ENCODE peak calls at places on chromosomes 16 and 17, in nine cellular contexts. H is CD8-positive, alpha-beta memory T cell; A is mucosa of descending colon; G is naive thymus-derived CD4-positive, alpha-beta T cell; I is PC-3; O is A549; X is colonic mucosa; J is CD8-positive, alpha-beta T cell; V is fibroblast of lung. E is an unnamed sample.

GRCh38 chr17:48738803-48739526 is 10.4 kb upstream of the HOXB13 start:
- DNase-seq in H (no peak), A (no peak), G (no peak), I (peak), O (no peak), X (no peak), J (no peak), V (no peak), E (no peak)

GRCh38 chr16:83400234-83400633 is 407.5 kb upstream of the HSBP1 start:
- DNase-seq in H (no peak), A (no peak), G (no peak), I (no peak), O (no peak), X (no peak), J (no peak), V (no peak), E (no peak)

GRCh38 chr17:29378495-29378894 is 11.7 kb upstream of the TAOK1 start:
- DNase-seq in H (no peak), A (no peak), G (no peak), I (no peak), O (no peak), X (no peak), J (no peak), V (no peak), E (no peak)

GRCh38 chr16:53154513-53154912 is 99.7 kb downstream of the CHD9 start:
- DNase-seq in H (no peak), A (no peak), G (no peak), I (no peak), O (no peak), X (no peak), J (no peak), V (no peak), E (no peak)

GRCh38 chr17:7884581-7885356 is 3.8 kb upstream of the CHD3 start:
- DNase-seq in H (peak), A (peak), G (peak), I (no peak), O (no peak), X (no peak), J (peak), V (no peak), E (no peak)

GRCh38 chr16:74667215-74667765 is 613 bp upstream of the RFWD3 start:
- DNase-seq in H (peak), A (no peak), G (peak), I (no peak), O (no peak), X (peak), J (peak), V (peak), E (no peak)

GRCh38 chr17:17114592-17115225 is 72.5 kb downstream of the MPRIP start:
- DNase-seq in H (peak), A (peak), G (no peak), I (no peak), O (no peak), X (no peak), J (no peak), V (peak), E (no peak)

GRCh38 chr16:87924041-87924851 is 12.1 kb downstream of the CA5A start:
- DNase-seq in H (no peak), A (no peak), G (no peak), I (no peak), O (no peak), X (no peak), J (no peak), V (no peak), E (no peak)

GRCh38 chr17:41849251-41849990 is 11.8 kb downstream of the KLHL10 start:
- DNase-seq in H (no peak), A (no peak), G (no peak), I (no peak), O (no peak), X (no peak), J (no peak), V (no peak), E (no peak)

GRCh38 chr17:76725580-76726230 is 701 bp downstream of the JMJD6 start:
- DNase-seq in H (peak), A (peak), G (peak), I (peak), O (peak), X (peak), J (peak), V (no peak), E (no peak)

GRCh38 chr16:15653227-15653626 is 3.2 kb downstream of the NDE1 start:
- DNase-seq in H (no peak), A (no peak), G (no peak), I (peak), O (no peak), X (no peak), J (no peak), V (peak), E (no peak)

GRCh38 chr17:2191785-2192184 is 111.8 kb downstream of the SMG6 start:
- DNase-seq in H (no peak), A (no peak), G (no peak), I (no peak), O (no peak), X (no peak), J (no peak), V (no peak), E (no peak)

GRCh38 chr17:18965530-18966236 is 13.7 kb downstream of the SLC5A10 start:
- DNase-seq in H (no peak), A (no peak), G (no peak), I (no peak), O (no peak), X (no peak), J (no peak), V (no peak), E (no peak)

GRCh38 chr17:40463122-40463550 is 19.9 kb downstream of the IGFBP4 start:
- DNase-seq in H (no peak), A (no peak), G (no peak), I (no peak), O (no peak), X (no peak), J (no peak), V (no peak), E (no peak)

GRCh38 chr16:88905563-88905962 is 39.1 kb upstream of the PABPN1L start:
- DNase-seq in H (no peak), A (no peak), G (no peak), I (no peak), O (peak), X (no peak), J (no peak), V (no peak), E (no peak)

GRCh38 chr17:37816951-37817350 is 72.1 kb upstream of the HNF1B start:
- DNase-seq in H (no peak), A (no peak), G (no peak), I (no peak), O (no peak), X (no peak), J (no peak), V (no peak), E (no peak)

GRCh38 chr17:41625602-41626001 is 1.2 kb upstream of the KRT17 start:
- DNase-seq in H (peak), A (no peak), G (no peak), I (peak), O (no peak), X (no peak), J (no peak), V (peak), E (no peak)

GRCh38 chr17:14791221-14791620 is 473.9 kb downstream of the PMP22 start:
- DNase-seq in H (no peak), A (no peak), G (no peak), I (no peak), O (no peak), X (no peak), J (no peak), V (no peak), E (no peak)

GRCh38 chr17:45719335-45720071 is 64.6 kb upstream of the CRHR1 start:
- DNase-seq in H (no peak), A (no peak), G (no peak), I (peak), O (peak), X (no peak), J (no peak), V (peak), E (peak)

GRCh38 chr16:19393226-19394074 is 24.2 kb upstream of the TMC5 start:
- DNase-seq in H (no peak), A (no peak), G (no peak), I (peak), O (no peak), X (peak), J (no peak), V (peak), E (peak)
- H3K4me3 ChIP-seq in H (no peak), A (no peak), G (no peak), I (peak), O (peak), X (peak), J (no peak), V (no peak), E (no peak)

DNA sequence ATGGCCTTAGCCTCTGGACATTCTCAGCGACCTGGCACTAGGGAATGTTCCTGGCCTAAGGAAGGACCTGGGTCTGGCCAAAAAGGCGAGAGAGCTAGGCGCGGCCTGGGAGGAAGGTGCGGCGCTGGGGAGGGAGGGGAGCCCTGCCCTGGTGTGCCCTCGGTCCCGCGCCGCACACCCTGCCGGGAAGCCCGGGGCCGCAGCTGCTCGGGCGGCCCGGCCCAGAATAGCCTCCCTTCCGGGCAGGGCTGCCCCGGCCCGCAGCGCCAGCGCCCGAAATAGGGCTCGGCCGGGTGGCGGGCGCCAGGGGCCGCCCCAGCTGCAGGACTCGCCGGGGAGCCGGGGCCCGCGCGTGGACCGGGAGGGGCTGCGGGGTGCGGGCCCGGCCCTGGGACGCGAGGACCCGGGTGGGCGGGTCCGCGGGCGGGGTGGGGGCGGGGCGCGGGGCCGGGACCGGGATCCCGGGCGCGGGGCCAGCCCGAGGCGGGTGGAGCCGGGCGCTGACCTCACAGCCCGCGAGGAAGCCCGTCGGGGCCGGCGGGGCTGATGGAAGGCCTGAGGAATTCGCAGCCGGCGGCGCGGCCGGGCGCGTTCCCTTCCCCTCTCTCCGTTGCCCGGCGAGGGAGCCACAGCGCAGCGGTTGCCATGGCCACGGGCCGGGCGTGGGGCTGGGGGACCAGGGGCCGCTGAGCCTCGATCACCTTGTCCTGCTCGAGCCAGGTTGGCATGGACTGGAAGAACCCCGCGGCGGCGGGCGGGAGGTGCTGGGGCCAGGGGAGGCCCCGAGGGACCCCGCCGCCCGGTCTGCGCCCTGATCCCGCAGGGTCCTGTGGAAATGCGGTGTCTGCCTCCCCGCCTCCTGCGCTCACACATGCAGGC is 18.1 kb downstream of the SOCS3 start:
- DNase-seq in H (no peak), A (peak), G (no peak), I (peak), O (peak), X (peak), J (no peak), V (peak), E (no peak)
- H3K4me3 ChIP-seq in H (no peak), A (no peak), G (peak), I (peak), O (peak), X (peak), J (peak), V (peak), E (peak)

DNA sequence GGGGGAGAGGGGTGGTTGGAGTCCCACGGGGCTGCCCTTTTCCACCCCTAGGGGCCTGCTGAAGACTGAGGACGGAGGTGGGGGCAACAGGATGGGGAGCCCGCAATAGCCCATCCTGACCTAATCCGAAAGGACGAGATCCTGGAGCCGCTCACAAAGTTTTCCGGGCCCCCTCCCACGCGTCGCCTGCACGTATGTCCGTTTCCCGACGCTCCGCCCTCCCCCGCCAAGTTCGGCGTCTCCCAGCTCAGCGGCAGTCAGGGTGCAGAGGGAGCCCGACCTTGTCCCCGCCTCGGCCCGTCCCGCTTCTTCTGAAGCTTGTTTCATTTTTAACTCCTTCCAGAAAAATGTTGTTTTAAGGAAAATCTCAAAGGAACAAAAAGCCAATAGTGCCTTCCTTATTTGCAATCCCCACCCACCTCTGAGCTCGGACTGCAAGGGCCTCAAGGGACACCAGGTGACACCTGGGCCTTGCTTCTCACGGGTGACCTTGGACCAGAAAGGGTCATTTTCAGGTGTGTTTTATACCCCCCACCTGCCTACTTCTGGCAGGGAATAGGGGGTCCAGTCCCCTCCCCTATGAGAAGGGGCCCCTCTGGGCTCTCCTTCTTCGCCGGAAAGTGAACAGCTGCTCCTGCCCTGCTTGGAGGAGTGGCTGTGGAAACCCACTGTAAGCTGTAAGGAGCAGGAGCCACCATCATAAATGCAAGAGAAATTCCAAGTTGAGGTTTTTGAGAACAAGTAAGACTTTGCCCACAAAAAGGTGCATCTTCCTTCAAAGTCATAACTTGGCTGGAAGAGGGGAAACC is 3.4 kb upstream of the ZNF423 start:
- DNase-seq in H (no peak), A (peak), G (no peak), I (no peak), O (no peak), X (peak), J (no peak), V (peak), E (no peak)
- H3K4me3 ChIP-seq in H (no peak), A (no peak), G (no peak), I (no peak), O (peak), X (peak), J (peak), V (peak), E (peak)

DNA sequence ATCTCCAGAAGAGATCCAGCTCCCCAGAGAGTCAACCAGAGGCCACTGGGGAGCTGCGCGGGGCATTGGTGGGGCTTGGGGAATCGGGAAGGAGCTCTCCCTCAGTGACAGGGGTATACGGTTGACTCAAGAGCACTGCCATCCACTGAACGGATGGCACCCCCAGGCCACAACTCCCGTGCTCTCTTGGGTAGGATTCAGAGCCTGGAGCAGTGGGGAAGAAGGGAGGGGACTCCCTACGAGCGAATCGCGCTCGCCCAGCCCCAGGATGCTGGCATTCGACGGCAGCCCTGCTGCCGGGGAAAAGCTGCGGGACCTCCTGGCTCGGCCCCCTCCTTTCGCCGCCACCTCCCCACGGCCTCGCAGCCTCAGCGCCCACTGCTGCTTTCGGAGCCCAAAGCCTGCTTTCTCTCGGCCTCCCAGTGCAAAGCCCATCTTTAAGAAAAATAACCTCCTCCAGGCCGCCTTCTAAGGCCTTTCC is 532 bp upstream of the TPPP3 start:
- DNase-seq in H (no peak), A (no peak), G (no peak), I (no peak), O (no peak), X (no peak), J (no peak), V (no peak), E (no peak)
- H3K4me3 ChIP-seq in H (no peak), A (no peak), G (no peak), I (no peak), O (peak), X (peak), J (peak), V (no peak), E (peak)

GRCh38 chr17:39161967-39162366 is 4.0 kb downstream of the ARL5C start:
- DNase-seq in H (no peak), A (no peak), G (no peak), I (no peak), O (no peak), X (no peak), J (no peak), V (no peak), E (no peak)

GRCh38 chr17:39166437-39167335 is 725 bp upstream of the ARL5C start:
- DNase-seq in H (no peak), A (no peak), G (no peak), I (no peak), O (no peak), X (no peak), J (no peak), V (no peak), E (no peak)

GRCh38 chr17:39165178-39165843 is 650 bp downstream of the ARL5C start:
- DNase-seq in H (no peak), A (no peak), G (no peak), I (no peak), O (no peak), X (no peak), J (no peak), V (no peak), E (no peak)

GRCh38 chr17:39165844-39166349 is at the start of gene ARL5C:
- DNase-seq in H (no peak), A (no peak), G (no peak), I (no peak), O (no peak), X (no peak), J (no peak), V (no peak), E (no peak)

DNA sequence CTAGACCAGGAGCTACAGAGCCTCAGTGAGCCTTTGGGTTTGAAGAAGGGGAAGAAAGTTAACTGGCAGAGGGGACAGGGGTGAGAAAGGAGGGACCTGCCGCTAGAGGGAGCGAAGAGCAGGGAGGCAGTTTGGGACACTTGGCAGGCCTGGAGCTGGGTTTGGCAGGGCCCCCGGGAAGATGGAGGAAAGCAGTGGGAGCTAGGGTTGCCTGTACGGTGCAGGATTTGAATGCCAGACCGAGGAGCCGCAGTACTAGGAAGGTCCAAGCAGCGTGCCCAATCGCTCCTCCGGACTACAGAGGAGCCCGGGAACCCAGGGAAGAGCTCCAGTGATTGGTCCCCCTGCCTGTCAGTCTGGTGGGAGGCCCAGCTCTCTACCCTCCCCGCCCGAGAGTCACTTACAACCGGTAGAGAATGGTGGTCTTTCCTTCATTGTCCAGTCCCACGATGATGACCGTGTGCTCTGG is 1.3 kb downstream of the ARL5C start:
- DNase-seq in H (peak), A (peak), G (peak), I (peak), O (peak), X (peak), J (peak), V (peak), E (peak)
- H3K4me3 ChIP-seq in H (peak), A (peak), G (peak), I (peak), O (peak), X (peak), J (peak), V (peak), E (peak)

DNA sequence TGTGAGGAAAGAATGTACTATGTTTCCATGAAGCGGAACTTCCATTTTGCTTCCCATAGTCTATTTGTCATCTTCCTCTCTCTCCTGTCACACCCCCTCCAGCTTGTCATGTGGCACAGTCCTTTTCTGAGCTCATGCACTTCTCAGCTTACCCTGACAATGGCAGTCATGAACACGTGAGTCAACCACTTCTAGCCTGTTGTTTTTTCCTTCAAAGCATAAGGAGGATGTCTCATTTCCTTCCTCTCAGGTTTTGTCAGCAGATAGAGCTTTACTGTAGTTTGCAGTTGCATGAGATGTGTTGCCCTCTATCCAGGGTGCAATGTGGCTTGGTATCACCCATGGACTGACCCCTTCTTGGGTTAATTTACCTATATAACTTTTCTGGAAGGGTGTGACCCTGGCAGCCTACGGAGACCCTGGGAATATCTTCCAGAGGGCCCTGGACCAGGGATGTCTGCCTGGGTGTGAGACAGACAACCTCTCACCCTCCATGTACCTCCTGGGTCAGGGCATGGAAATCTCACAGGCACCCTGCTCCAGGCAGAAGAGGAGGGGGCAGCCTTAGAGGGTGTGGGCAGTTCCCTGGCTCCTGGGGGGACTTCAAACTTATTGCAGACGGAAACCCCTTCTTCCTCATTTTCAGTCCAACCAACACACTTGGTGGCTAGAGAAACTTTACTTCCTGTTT is 4.0 kb upstream of the ZNF267 start:
- DNase-seq in H (peak), A (no peak), G (peak), I (peak), O (no peak), X (peak), J (no peak), V (peak), E (peak)
- H3K4me3 ChIP-seq in H (peak), A (no peak), G (peak), I (no peak), O (no peak), X (no peak), J (peak), V (no peak), E (no peak)

DNA sequence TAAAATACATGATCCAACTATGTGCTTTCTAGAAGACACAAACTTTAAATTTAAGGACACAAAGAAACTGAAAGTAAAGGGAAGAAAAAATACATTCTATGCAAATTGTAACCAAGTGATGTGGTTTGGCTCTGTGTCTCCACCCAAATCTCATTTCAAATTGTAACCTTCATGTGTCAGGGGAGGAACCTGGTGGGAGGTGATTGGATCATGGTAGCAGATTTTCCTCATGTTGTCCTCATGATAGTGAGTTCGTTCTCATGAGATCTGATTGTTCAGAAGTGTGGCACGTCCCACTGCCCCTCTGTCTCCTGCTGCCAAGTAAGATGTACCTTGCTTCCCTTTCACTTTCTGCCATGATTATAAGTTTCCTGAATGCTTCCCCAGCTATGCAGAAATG is 15.0 kb downstream of the OR1A1 start:
- DNase-seq in H (no peak), A (no peak), G (no peak), I (no peak), O (no peak), X (no peak), J (no peak), V (no peak), E (no peak)
- H3K4me3 ChIP-seq in H (no peak), A (no peak), G (no peak), I (no peak), O (no peak), X (no peak), J (no peak), V (no peak), E (no peak)